ENCODE peak calls at places on chromosomes 2 and 18, in five cellular contexts. One of them, this sample, is unnamed. For H3K4me1, the result is how much of the 10 kb centered on the place peaks cover.

GRCh38 chr18:21656402-21656801 is 44.3 kb downstream of the SNRPD1 start:
- DNase-seq in stomach: no peak
- DNase-seq in neural progenitor cell: no peak
- DNase-seq in thoracic aorta: no peak
- DNase-seq in testis: no peak
- DNase-seq in this sample: no peak

GRCh38 chr2:181685150-181685688 is 4.9 kb upstream of the NEUROD1 start:
- DNase-seq in thoracic aorta: no peak
- DNase-seq in neural progenitor cell: peak
- DNase-seq in testis: no peak
- DNase-seq in stomach: no peak
- DNase-seq in this sample: no peak

GRCh38 chr2:235504459-235505200 is 10.8 kb downstream of the AGAP1 start:
- DNase-seq in testis: no peak
- DNase-seq in neural progenitor cell: peak
- DNase-seq in thoracic aorta: no peak
- DNase-seq in stomach: no peak
- DNase-seq in this sample: no peak

GRCh38 chr18:62361288-62361687 is 36.2 kb downstream of the TNFRSF11A start:
- DNase-seq in thoracic aorta: no peak
- DNase-seq in testis: no peak
- DNase-seq in neural progenitor cell: no peak
- DNase-seq in stomach: no peak
- DNase-seq in this sample: no peak

GRCh38 chr2:75608684-75609333 is 37.8 kb upstream of the MRPL19 start:
- DNase-seq in thoracic aorta: no peak
- DNase-seq in testis: peak
- DNase-seq in stomach: peak
- DNase-seq in neural progenitor cell: peak
- DNase-seq in this sample: peak

GRCh38 chr18:36711813-36712444 is 116.9 kb downstream of the TPGS2 start:
- DNase-seq in neural progenitor cell: no peak
- DNase-seq in testis: no peak
- DNase-seq in thoracic aorta: peak
- DNase-seq in stomach: no peak
- DNase-seq in this sample: no peak

GRCh38 chr2:203706403-203706802 is at the start of gene CD28:
- DNase-seq in thoracic aorta: no peak
- DNase-seq in stomach: peak
- DNase-seq in neural progenitor cell: no peak
- DNase-seq in testis: peak
- DNase-seq in this sample: no peak

GRCh38 chr2:226423498-226423960 is 376.1 kb downstream of the IRS1 start:
- DNase-seq in stomach: peak
- DNase-seq in neural progenitor cell: peak
- DNase-seq in thoracic aorta: no peak
- DNase-seq in testis: no peak
- DNase-seq in this sample: peak

GRCh38 chr2:201987426-201987825 is 46.2 kb upstream of the FZD7 start:
- DNase-seq in thoracic aorta: no peak
- DNase-seq in neural progenitor cell: no peak
- DNase-seq in stomach: no peak
- DNase-seq in testis: no peak
- DNase-seq in this sample: no peak

GRCh38 chr2:201781583-201782051 is 884 bp upstream of the ALS2 start:
- DNase-seq in thoracic aorta: no peak
- DNase-seq in neural progenitor cell: peak
- DNase-seq in testis: peak
- DNase-seq in stomach: no peak
- DNase-seq in this sample: peak

GRCh38 chr2:152347076-152347475 is 12.1 kb downstream of the FMNL2 start:
- DNase-seq in thoracic aorta: no peak
- DNase-seq in stomach: no peak
- DNase-seq in testis: no peak
- DNase-seq in neural progenitor cell: no peak
- DNase-seq in this sample: no peak

GRCh38 chr2:144938308-144938709 is 418.4 kb upstream of the ZEB2 start:
- DNase-seq in stomach: no peak
- DNase-seq in testis: no peak
- DNase-seq in thoracic aorta: no peak
- DNase-seq in neural progenitor cell: no peak
- DNase-seq in this sample: no peak

GRCh38 chr2:174771631-174772491 is 7.6 kb upstream of the CHRNA1 start:
- DNase-seq in stomach: peak
- DNase-seq in neural progenitor cell: peak
- DNase-seq in testis: peak
- DNase-seq in thoracic aorta: peak
- DNase-seq in this sample: peak

GRCh38 chr2:201363857-201364560 is 6.9 kb upstream of the FLACC1 start:
- DNase-seq in thoracic aorta: no peak
- DNase-seq in testis: no peak
- DNase-seq in neural progenitor cell: peak
- DNase-seq in stomach: no peak
- DNase-seq in this sample: peak

GRCh38 chr2:227453810-227454209 is 18.1 kb upstream of the AGFG1 start:
- DNase-seq in testis: no peak
- DNase-seq in neural progenitor cell: no peak
- DNase-seq in stomach: no peak
- DNase-seq in thoracic aorta: no peak
- DNase-seq in this sample: no peak
- H3K4me1 ChIP-seq in testis: under half
- H3K4me1 ChIP-seq in neural progenitor cell: under half
- H3K4me1 ChIP-seq in stomach: under half
- H3K4me1 ChIP-seq in thoracic aorta: under half
- H3K4me1 ChIP-seq in this sample: under half

GRCh38 chr2:143282684-143283083 is 153.5 kb downstream of the ARHGAP15 start:
- DNase-seq in neural progenitor cell: peak
- DNase-seq in stomach: no peak
- DNase-seq in thoracic aorta: no peak
- DNase-seq in testis: no peak
- DNase-seq in this sample: peak

GRCh38 chr2:143279672-143280071 is 150.5 kb downstream of the ARHGAP15 start:
- DNase-seq in stomach: no peak
- DNase-seq in thoracic aorta: no peak
- DNase-seq in neural progenitor cell: no peak
- DNase-seq in testis: no peak
- DNase-seq in this sample: no peak

GRCh38 chr2:143284087-143284675 is 155.0 kb downstream of the ARHGAP15 start:
- DNase-seq in neural progenitor cell: peak
- DNase-seq in testis: peak
- DNase-seq in stomach: no peak
- DNase-seq in thoracic aorta: no peak
- DNase-seq in this sample: peak

GRCh38 chr2:143280097-143280757 is 151.0 kb downstream of the ARHGAP15 start:
- DNase-seq in stomach: no peak
- DNase-seq in neural progenitor cell: no peak
- DNase-seq in thoracic aorta: no peak
- DNase-seq in testis: no peak
- DNase-seq in this sample: no peak
- H3K4me1 ChIP-seq in stomach: under half
- H3K4me1 ChIP-seq in neural progenitor cell: under half
- H3K4me1 ChIP-seq in thoracic aorta: under half
- H3K4me1 ChIP-seq in testis: under half
- H3K4me1 ChIP-seq in this sample: under half

DNA sequence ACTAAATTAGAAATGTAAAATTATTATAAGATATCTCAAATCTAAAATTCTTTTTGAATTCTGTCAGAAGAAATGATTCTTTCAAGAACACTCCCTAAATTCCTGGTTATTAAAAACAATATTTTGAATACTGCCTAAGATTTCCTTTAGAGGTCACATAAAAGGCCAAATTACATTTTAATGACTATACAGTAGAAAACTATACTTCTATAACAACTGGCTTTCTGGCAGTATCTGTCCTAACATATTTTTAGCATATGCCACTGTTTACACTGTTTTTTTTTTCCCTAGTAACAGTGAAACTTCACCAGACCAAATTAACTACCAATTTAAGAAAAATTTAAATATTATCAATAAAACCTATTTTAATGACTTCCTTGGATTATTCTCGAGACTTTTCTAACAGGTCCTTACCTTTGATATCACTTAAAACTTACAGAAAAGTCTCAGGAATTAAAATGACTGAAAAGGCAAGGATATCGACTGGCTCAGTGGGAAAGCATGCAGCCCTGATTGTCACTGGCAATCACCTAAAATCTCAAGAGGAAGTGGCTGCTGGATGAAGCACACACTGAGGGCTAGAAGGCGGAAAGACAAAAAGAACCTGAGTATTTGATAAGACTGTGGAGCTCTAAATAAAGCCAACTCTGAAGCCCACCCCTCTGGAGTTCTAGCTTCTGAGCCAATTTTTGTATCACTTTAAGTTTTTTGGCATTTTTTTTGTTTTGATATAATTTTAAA is 59.6 kb downstream of the SPIRE1 start:
- DNase-seq in neural progenitor cell: peak
- DNase-seq in thoracic aorta: no peak
- DNase-seq in testis: no peak
- DNase-seq in stomach: no peak
- DNase-seq in this sample: no peak
- H3K4me1 ChIP-seq in neural progenitor cell: under half
- H3K4me1 ChIP-seq in thoracic aorta: under half
- H3K4me1 ChIP-seq in testis: under half
- H3K4me1 ChIP-seq in stomach: under half
- H3K4me1 ChIP-seq in this sample: under half

GRCh38 chr18:75248426-75249191 is 38.0 kb downstream of the TSHZ1 start:
- DNase-seq in testis: no peak
- DNase-seq in neural progenitor cell: no peak
- DNase-seq in stomach: no peak
- DNase-seq in thoracic aorta: no peak
- DNase-seq in this sample: no peak

GRCh38 chr18:75249672-75250470 is 39.3 kb downstream of the TSHZ1 start:
- DNase-seq in neural progenitor cell: no peak
- DNase-seq in stomach: no peak
- DNase-seq in testis: no peak
- DNase-seq in thoracic aorta: no peak
- DNase-seq in this sample: peak

GRCh38 chr18:75249192-75249551 is 38.6 kb downstream of the TSHZ1 start:
- DNase-seq in stomach: no peak
- DNase-seq in thoracic aorta: no peak
- DNase-seq in testis: no peak
- DNase-seq in neural progenitor cell: no peak
- DNase-seq in this sample: no peak

GRCh38 chr18:75247041-75247551 is 36.5 kb downstream of the TSHZ1 start:
- DNase-seq in thoracic aorta: no peak
- DNase-seq in stomach: no peak
- DNase-seq in neural progenitor cell: no peak
- DNase-seq in testis: no peak
- DNase-seq in this sample: no peak

GRCh38 chr18:75247601-75248421 is 37.2 kb downstream of the TSHZ1 start:
- DNase-seq in neural progenitor cell: no peak
- DNase-seq in thoracic aorta: no peak
- DNase-seq in stomach: no peak
- DNase-seq in testis: no peak
- DNase-seq in this sample: no peak
- H3K4me1 ChIP-seq in neural progenitor cell: under half
- H3K4me1 ChIP-seq in thoracic aorta: under half
- H3K4me1 ChIP-seq in stomach: under half
- H3K4me1 ChIP-seq in testis: under half
- H3K4me1 ChIP-seq in this sample: under half

GRCh38 chr2:44934962-44935853 is 6.3 kb upstream of the SIX3 start:
- DNase-seq in thoracic aorta: no peak
- DNase-seq in stomach: no peak
- DNase-seq in testis: no peak
- DNase-seq in neural progenitor cell: peak
- DNase-seq in this sample: no peak
- H3K4me1 ChIP-seq in thoracic aorta: under half
- H3K4me1 ChIP-seq in stomach: half or more
- H3K4me1 ChIP-seq in testis: under half
- H3K4me1 ChIP-seq in neural progenitor cell: half or more
- H3K4me1 ChIP-seq in this sample: under half

DNA sequence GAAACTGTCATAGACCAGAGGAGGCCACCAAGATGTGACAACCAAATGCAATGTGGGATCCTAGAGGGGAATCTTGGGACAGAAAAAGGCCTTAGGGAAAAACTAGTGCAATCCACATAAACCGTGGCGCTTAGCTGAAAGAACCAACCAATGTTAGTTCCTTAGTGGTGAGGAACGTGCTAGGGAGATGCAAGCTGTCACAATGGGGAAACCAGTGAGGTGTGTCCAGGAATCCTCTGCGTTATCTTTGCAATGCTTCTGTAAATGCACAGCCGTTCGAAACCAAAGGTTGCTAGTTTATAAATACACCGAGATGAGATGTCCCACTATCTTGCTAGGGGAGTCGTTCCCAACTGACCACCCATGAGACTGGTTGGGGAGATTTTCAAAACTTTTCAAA is 157.0 kb upstream of the ID2 start:
- DNase-seq in stomach: no peak
- DNase-seq in testis: no peak
- DNase-seq in thoracic aorta: no peak
- DNase-seq in neural progenitor cell: no peak
- DNase-seq in this sample: no peak
- H3K4me1 ChIP-seq in stomach: under half
- H3K4me1 ChIP-seq in testis: under half
- H3K4me1 ChIP-seq in thoracic aorta: under half
- H3K4me1 ChIP-seq in neural progenitor cell: under half
- H3K4me1 ChIP-seq in this sample: under half

GRCh38 chr2:100879296-100879695 is 59.4 kb downstream of the NPAS2 start:
- DNase-seq in stomach: no peak
- DNase-seq in thoracic aorta: no peak
- DNase-seq in neural progenitor cell: no peak
- DNase-seq in testis: peak
- DNase-seq in this sample: no peak
- H3K4me1 ChIP-seq in stomach: under half
- H3K4me1 ChIP-seq in thoracic aorta: under half
- H3K4me1 ChIP-seq in neural progenitor cell: under half
- H3K4me1 ChIP-seq in testis: under half
- H3K4me1 ChIP-seq in this sample: under half

This sample was measured in Karpas-422.